ENCODE peak calls at places on chromosomes 2 and 18, in five cellular contexts. R is upper lobe of left lung; S is stimulated activated naive CD8-positive, alpha-beta T cell treated with anti-CD3 and anti-CD28 coated beads, Interleukin-15, Interleukin-2, amounts not matched to agents 100 U/mL and 50 U/mL, for 24 hours; D is hepatic stellate cell; P is stimulated activated CD4-positive, alpha-beta T cell treated with anti-CD3 and anti-CD28 coated beads, Interleukin-2, amount 100 ng/mL, for 48 hours. J is an unnamed sample.

GRCh38 chr2:113877651-113878594 is 12.0 kb upstream of the ACTR3 start:
- DNase-seq in R (no peak), S (no peak), D (peak; percentile 37), P (no peak), J (no peak)

GRCh38 chr2:225693259-225693658 is 293.7 kb downstream of the NYAP2 start:
- DNase-seq in R (no peak), S (no peak), D (no peak), P (no peak), J (no peak)

GRCh38 chr2:54042908-54043620 is 72.3 kb upstream of the PSME4 start:
- DNase-seq in R (no peak), S (no peak), D (no peak), P (no peak), J (peak; percentile 71)

GRCh38 chr2:223735035-223735640 is 102.2 kb downstream of the AP1S3 start:
- DNase-seq in R (no peak), S (no peak), D (no peak), P (no peak), J (no peak)

GRCh38 chr2:45922577-45922988 is 271.1 kb downstream of the PRKCE start:
- DNase-seq in R (peak; percentile 14), S (no peak), D (no peak), P (no peak), J (peak; percentile 79)

GRCh38 chr2:227450921-227451654 is 20.9 kb upstream of the AGFG1 start:
- DNase-seq in R (no peak), S (no peak), D (no peak), P (no peak), J (no peak)

GRCh38 chr2:140383781-140384180 is 1603.6 kb upstream of the NXPH2 start:
- DNase-seq in R (no peak), S (no peak), D (no peak), P (no peak), J (no peak)

GRCh38 chr18:75216926-75217303 is 6.3 kb downstream of the TSHZ1 start:
- DNase-seq in R (no peak), S (no peak), D (no peak), P (no peak), J (no peak)

GRCh38 chr18:68428026-68428425 is 286.9 kb downstream of the TMX3 start:
- DNase-seq in R (no peak), S (no peak), D (no peak), P (no peak), J (peak; percentile 92)

GRCh38 chr2:13414907-13415306 is 698.2 kb downstream of the TRIB2 start:
- DNase-seq in R (no peak), S (no peak), D (no peak), P (no peak), J (no peak)

GRCh38 chr2:164840458-164840929 is 1.1 kb downstream of the COBLL1 start:
- DNase-seq in R (peak; percentile 92), S (peak; percentile 23), D (peak; percentile 40), P (no peak), J (peak; percentile 32)

GRCh38 chr2:101821059-101821805 is 123.7 kb downstream of the MAP4K4 start:
- DNase-seq in R (no peak), S (no peak), D (no peak), P (no peak), J (no peak)

GRCh38 chr2:8761529-8762164 is 75.8 kb downstream of the KIDINS220 start:
- DNase-seq in R (no peak), S (no peak), D (peak; percentile 28), P (no peak), J (peak; percentile 81)

GRCh38 chr18:54888378-54888777 is 60.1 kb downstream of the RAB27B start:
- DNase-seq in R (no peak), S (no peak), D (no peak), P (no peak), J (no peak)

GRCh38 chr2:24269270-24269669 is 91.1 kb downstream of the ITSN2 start:
- DNase-seq in R (no peak), S (no peak), D (no peak), P (no peak), J (no peak)

GRCh38 chr2:39620067-39620466 is 45.6 kb upstream of the TMEM178A start:
- DNase-seq in R (no peak), S (peak; percentile 23), D (peak; percentile 66), P (no peak), J (no peak)

GRCh38 chr2:106537047-106537446 is 49.9 kb downstream of the CD8B2 start:
- DNase-seq in R (no peak), S (no peak), D (no peak), P (no peak), J (no peak)

GRCh38 chr2:10360460-10361219 is 57.9 kb downstream of the HPCAL1 start:
- DNase-seq in R (no peak), S (no peak), D (no peak), P (no peak), J (no peak)

GRCh38 chr2:58834404-58834803 is 593.3 kb upstream of the FANCL start:
- DNase-seq in R (no peak), S (no peak), D (no peak), P (no peak), J (no peak)